ENCODE peak calls at places on chromosomes 5 and 9, in five cellular contexts. H, Q, V, C and L are unnamed samples.

GRCh38 chr5:111742166-111742565 is 14.8 kb downstream of the NREP start:
- DNase-seq in H (no peak), Q (no peak), V (no peak), C (no peak), L (no peak)

GRCh38 chr5:115381911-115382662 is 85.6 kb upstream of the CCDC112 start:
- DNase-seq in H (no peak), Q (no peak), V (no peak), C (no peak), L (no peak)

GRCh38 chr9:2338770-2339169 is 282.8 kb upstream of the VLDLR start:
- DNase-seq in H (no peak), Q (no peak), V (no peak), C (no peak), L (no peak)

GRCh38 chr9:75181748-75182147 is 93.4 kb downstream of the OSTF1 start:
- DNase-seq in H (no peak), Q (peak), V (no peak), C (peak), L (peak)

GRCh38 chr5:42423285-42424152 is at the start of gene GHR:
- DNase-seq in H (peak), Q (peak), V (peak), C (peak), L (peak)

GRCh38 chr5:68962632-68963484 is 131.0 kb upstream of the SLC30A5 start:
- DNase-seq in H (peak), Q (peak), V (peak), C (peak), L (peak)

GRCh38 chr9:114460513-114461225 is 44.6 kb downstream of the WHRN start:
- DNase-seq in H (no peak), Q (no peak), V (no peak), C (no peak), L (no peak)

GRCh38 chr5:145473032-145473642 is 362.0 kb downstream of the PRELID2 start:
- DNase-seq in H (no peak), Q (no peak), V (no peak), C (peak), L (peak)

GRCh38 chr5:111143910-111144309 is 51.8 kb downstream of the WDR36 start:
- DNase-seq in H (no peak), Q (no peak), V (peak), C (peak), L (no peak)

GRCh38 chr5:93279292-93279974 is 301.6 kb downstream of the NR2F1-AS1 start:
- DNase-seq in H (no peak), Q (no peak), V (no peak), C (no peak), L (no peak)